ENCODE peak calls at places on chromosomes 4 and X, in seven cellular contexts. K is SK-N-SH, Q is H1, F is HCT116, R is GM12878, A is HepG2, D is K562. N is an unnamed sample.
A peak's percentile ranks its signal among the peaks of the same experiment; 100 is the strongest.

GRCh38 chr4:55865228-55865806 is 11.9 kb downstream of the EXOC1 start:
- DNase-seq in D (no peak), K (no peak), Q (no peak), A (no peak), F (no peak), R (no peak), N (no peak)

GRCh38 chr4:85807247-85807915 is 332.4 kb downstream of the ARHGAP24 start:
- DNase-seq in F (no peak), D (no peak), R (no peak), Q (no peak), K (no peak), A (no peak), N (no peak)

GRCh38 chr4:168558587-168558986 is 61.7 kb downstream of the PALLD start:
- DNase-seq in A (no peak), F (no peak), K (no peak), Q (no peak), R (no peak), D (no peak), N (no peak)

GRCh38 chr4:176054942-176055341 is 10.7 kb upstream of the WDR17 start:
- DNase-seq in R (no peak), K (no peak), D (no peak), A (no peak), F (no peak), Q (no peak), N (peak; percentile 11)

GRCh38 chr4:145207934-145208333 is 27.5 kb upstream of the OTUD4 start:
- DNase-seq in R (no peak), D (no peak), K (no peak), F (no peak), A (no peak), Q (no peak), N (no peak)

GRCh38 chr4:1269209-1269608 is 20.3 kb upstream of the CTBP1 start:
- DNase-seq in D (no peak), F (no peak), R (no peak), A (no peak), Q (no peak), K (no peak), N (no peak)

GRCh38 chr4:170868191-170868590 is 778.4 kb upstream of the AADAT start:
- DNase-seq in D (no peak), R (no peak), Q (no peak), F (no peak), A (no peak), K (no peak), N (no peak)

GRCh38 chr4:7842384-7843279 is 97.0 kb downstream of the AFAP1 start:
- DNase-seq in R (no peak), Q (no peak), K (no peak), A (no peak), D (no peak), F (peak; percentile 83), N (no peak)

GRCh38 chrX:52426810-52427209 is 58.0 kb downstream of the XAGE2 start:
- DNase-seq in R (no peak), K (no peak), D (no peak), Q (no peak), A (no peak), F (no peak), N (no peak)

GRCh38 chrX:52420824-52421443 is 52.1 kb downstream of the XAGE2 start:
- DNase-seq in F (no peak), R (no peak), A (no peak), D (no peak), K (no peak), Q (no peak), N (no peak)

GRCh38 chrX:52424658-52425057 is 55.8 kb downstream of the XAGE2 start:
- DNase-seq in K (no peak), R (no peak), A (no peak), Q (no peak), F (no peak), D (no peak), N (no peak)

GRCh38 chrX:52422884-52423283 is 54.1 kb downstream of the XAGE2 start:
- DNase-seq in R (no peak), D (no peak), A (no peak), K (no peak), F (no peak), Q (no peak), N (no peak)

DNA sequence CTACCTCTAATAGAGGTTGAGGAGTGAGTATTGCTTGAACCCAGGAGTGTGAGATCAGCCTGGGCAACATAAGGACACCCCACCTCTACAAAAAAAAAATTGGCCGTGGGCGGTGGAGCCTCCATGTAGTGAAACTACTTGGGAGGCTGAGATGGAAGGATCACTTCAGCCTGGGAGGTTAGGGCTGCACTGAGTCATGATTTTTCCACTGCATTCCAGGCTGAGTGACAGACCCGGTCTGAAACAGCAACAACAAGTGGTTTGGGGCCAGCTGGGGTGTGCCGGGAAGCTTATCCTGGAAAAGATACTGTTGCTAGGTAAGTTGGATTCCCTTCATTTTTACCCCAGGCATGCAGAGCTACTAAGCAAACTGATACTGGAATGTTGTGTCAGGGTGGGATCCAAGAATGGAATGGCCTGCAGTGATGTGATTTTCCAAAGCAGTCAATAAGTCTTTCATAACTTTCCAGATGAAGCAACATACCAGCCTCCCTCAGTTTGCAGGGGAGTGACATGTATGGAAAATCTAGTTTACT is 57.0 kb downstream of the XAGE2 start:
- DNase-seq in Q (no peak), K (no peak), R (no peak), D (no peak), A (no peak), F (no peak), N (no peak)
- TF ChIP-seq JUND in Q (no peak), K (no peak), R (no peak), D (no peak), A (no peak), F (no peak), N (no peak)

GRCh38 chr4:123659759-123660158 is 263.2 kb downstream of the SPRY1 start:
- DNase-seq in D (no peak), Q (no peak), F (no peak), A (peak; percentile 39), R (no peak), K (no peak), N (peak; percentile 50)
- TF ChIP-seq JUND in D (no peak), Q (no peak), F (no peak), A (no peak), R (no peak), K (no peak), N (no peak)

DNA sequence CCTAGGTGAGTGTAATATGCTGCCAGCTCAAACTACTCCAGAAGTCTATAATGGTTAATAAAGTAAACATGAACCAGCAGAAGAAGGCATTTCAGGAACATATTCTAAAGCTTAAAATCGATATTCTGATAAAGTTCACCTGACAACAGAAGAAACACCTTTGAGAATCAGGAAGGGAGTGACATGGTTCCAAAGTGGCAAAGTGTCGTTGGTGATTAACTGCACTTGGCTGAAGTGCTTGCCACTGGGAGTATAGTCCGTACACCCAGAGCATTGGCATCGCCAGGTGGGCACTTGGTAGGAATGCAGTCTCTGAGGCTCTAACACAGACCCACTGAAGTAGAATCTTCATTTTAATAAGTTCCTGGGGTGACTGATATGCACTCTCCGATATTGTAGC is 76.0 kb upstream of the H2AZ1 start:
- DNase-seq in K (no peak), Q (no peak), A (no peak), D (no peak), F (no peak), R (no peak), N (no peak)
- TF ChIP-seq JUND in K (no peak), Q (no peak), A (no peak), D (no peak), F (no peak), R (no peak), N (no peak)

DNA sequence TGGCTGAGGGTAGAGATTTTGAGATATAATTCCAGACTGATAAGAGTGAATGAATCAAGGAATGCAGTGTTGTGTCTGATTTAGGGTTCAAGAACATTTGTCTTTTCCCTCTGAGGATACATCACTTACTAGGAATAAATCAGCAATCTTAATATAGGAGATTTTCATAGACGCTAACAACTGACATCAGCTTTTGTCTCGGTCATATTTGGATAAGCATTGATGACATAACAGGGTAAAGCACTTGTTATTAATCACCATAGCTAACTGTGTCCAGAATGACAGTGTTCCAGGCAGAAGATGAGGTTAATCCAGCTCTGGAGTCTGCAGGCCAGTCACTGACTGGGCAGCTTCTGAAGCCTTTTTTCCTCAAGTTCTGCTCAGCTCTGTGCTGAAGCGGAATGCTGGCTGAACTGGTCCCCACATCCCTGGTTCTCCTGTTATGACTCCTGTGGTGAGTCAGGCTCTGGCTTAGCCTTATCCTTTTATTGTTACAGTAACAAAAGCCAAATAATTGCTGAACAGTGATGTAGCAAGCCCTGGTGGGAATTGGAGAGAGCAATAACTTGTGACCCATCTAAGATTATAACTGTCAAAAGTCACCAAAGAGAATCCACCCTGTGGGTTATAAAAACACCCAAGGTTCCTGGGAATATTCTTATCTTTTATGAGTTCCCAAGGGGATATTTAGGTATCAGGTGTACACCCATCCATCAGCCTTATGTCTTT is 41.8 kb downstream of the FNIP2 start:
- DNase-seq in Q (no peak), R (no peak), K (no peak), D (no peak), F (peak; percentile 8), A (no peak), N (no peak)
- TF ChIP-seq JUND in Q (no peak), R (no peak), K (peak; percentile 60), D (no peak), F (no peak), A (no peak), N (no peak)

N was measured in T47D.